ENCODE peak calls at places on chromosomes 5 and 9, in five cellular contexts. B is T-helper 2 cell, Q is foreskin fibroblast, E is cardiac fibroblast, Z is H7. U is an unnamed sample.

GRCh38 chr5:2221450-2221849 is 338.7 kb upstream of the IRX4 start:
- DNase-seq in B (no peak), Q (no peak), E (no peak), Z (no peak), U (no peak)

GRCh38 chr5:157602505-157602904 is 26.9 kb upstream of the ADAM19 start:
- DNase-seq in B (no peak), Q (peak; percentile 6), E (no peak), Z (no peak), U (no peak)

GRCh38 chr5:151078490-151079262 is 2.2 kb downstream of the TNIP1 start:
- DNase-seq in B (peak; percentile 61), Q (no peak), E (no peak), Z (no peak), U (peak; percentile 66)

GRCh38 chr5:179612577-179613459 is 10.7 kb downstream of the HNRNPH1 start:
- DNase-seq in B (no peak), Q (peak; percentile 30), E (peak; percentile 27), Z (no peak), U (no peak)

GRCh38 chr9:135704366-135704947 is 2.5 kb downstream of the KCNT1 start:
- DNase-seq in B (no peak), Q (no peak), E (peak; percentile 17), Z (no peak), U (no peak)

GRCh38 chr9:126682928-126683697 is 69.4 kb downstream of the LMX1B start:
- DNase-seq in B (no peak), Q (peak; percentile 15), E (no peak), Z (peak; percentile 88), U (no peak)

GRCh38 chr5:51465165-51465564 is 81.9 kb downstream of the ISL1 start:
- DNase-seq in B (no peak), Q (no peak), E (no peak), Z (no peak), U (no peak)

GRCh38 chr9:93678199-93679019 is 102.0 kb downstream of the PHF2 start:
- DNase-seq in B (no peak), Q (no peak), E (no peak), Z (peak; percentile 35), U (no peak)

GRCh38 chr5:4548341-4548740 is 591.8 kb upstream of the ADAMTS16 start:
- DNase-seq in B (no peak), Q (no peak), E (no peak), Z (no peak), U (no peak)

GRCh38 chr5:54259090-54259489 is 51.3 kb downstream of the ARL15 start:
- DNase-seq in B (no peak), Q (peak; percentile 70), E (no peak), Z (no peak), U (no peak)

GRCh38 chr9:98096091-98096490 is 22.9 kb downstream of the TRIM14 start:
- DNase-seq in B (no peak), Q (no peak), E (no peak), Z (no peak), U (no peak)

GRCh38 chr5:139700711-139701693 is 52.9 kb downstream of the CXXC5 start:
- DNase-seq in B (no peak), Q (no peak), E (no peak), Z (peak; percentile 81), U (no peak)

GRCh38 chr9:94920439-94920951 is 194.0 kb downstream of the AOPEP start:
- DNase-seq in B (no peak), Q (peak; percentile 87), E (peak; percentile 80), Z (no peak), U (no peak)